ENCODE peak calls at places on chromosomes 1 and 21, in four cellular contexts. One of them, this sample, is unnamed.
A peak's percentile ranks its signal among the peaks of the same experiment; 100 is the strongest.

GRCh38 chr1:201324821-201325677 is 41.7 kb downstream of the PKP1 start:
- DNase-seq in GM23338: no peak
- DNase-seq in A549: no peak
- DNase-seq in HepG2: no peak
- DNase-seq in this sample: no peak

GRCh38 chr1:89065077-89065868 is at the start of gene GBP1:
- DNase-seq in GM23338: no peak
- DNase-seq in A549: no peak
- DNase-seq in HepG2: peak; percentile 22
- DNase-seq in this sample: no peak

GRCh38 chr1:5835179-5835562 is 157.1 kb downstream of the NPHP4 start:
- DNase-seq in GM23338: no peak
- DNase-seq in HepG2: no peak
- DNase-seq in A549: no peak
- DNase-seq in this sample: no peak

GRCh38 chr1:167679714-167680113 is 42.1 kb upstream of the MPZL1 start:
- DNase-seq in GM23338: no peak
- DNase-seq in HepG2: peak; percentile 65
- DNase-seq in A549: no peak
- DNase-seq in this sample: no peak

GRCh38 chr1:208183977-208184901 is 59.9 kb downstream of the PLXNA2 start:
- DNase-seq in GM23338: no peak
- DNase-seq in HepG2: peak; percentile 42
- DNase-seq in A549: peak; percentile 92
- DNase-seq in this sample: no peak

GRCh38 chr1:25821630-25822091 is 1.9 kb downstream of the MTFR1L start:
- DNase-seq in GM23338: no peak
- DNase-seq in HepG2: no peak
- DNase-seq in A549: no peak
- DNase-seq in this sample: no peak

GRCh38 chr1:232163533-232163932 is 466.4 kb downstream of the SIPA1L2 start:
- DNase-seq in HepG2: no peak
- DNase-seq in A549: no peak
- DNase-seq in GM23338: no peak
- DNase-seq in this sample: no peak

GRCh38 chr1:166925791-166926483 is 49.4 kb downstream of the ILDR2 start:
- DNase-seq in GM23338: peak; percentile 72
- DNase-seq in A549: no peak
- DNase-seq in HepG2: peak; percentile 10
- DNase-seq in this sample: no peak

GRCh38 chr1:156845055-156845952 is 13.6 kb downstream of the INSRR start:
- DNase-seq in A549: no peak
- DNase-seq in HepG2: no peak
- DNase-seq in GM23338: peak; percentile 62
- DNase-seq in this sample: no peak

GRCh38 chr1:182611787-182612186 is 7.6 kb upstream of the RGS16 start:
- DNase-seq in GM23338: peak; percentile 82
- DNase-seq in A549: no peak
- DNase-seq in HepG2: no peak
- DNase-seq in this sample: no peak

GRCh38 chr1:99808391-99809115 is 41.6 kb upstream of the AGL start:
- DNase-seq in GM23338: peak; percentile 94
- DNase-seq in A549: peak; percentile 32
- DNase-seq in HepG2: peak; percentile 81
- DNase-seq in this sample: peak; percentile 79

GRCh38 chr21:21029159-21029558 is 30.9 kb downstream of the NCAM2 start:
- DNase-seq in HepG2: no peak
- DNase-seq in A549: no peak
- DNase-seq in GM23338: peak; percentile 22
- DNase-seq in this sample: no peak

GRCh38 chr1:239858058-239858457 is 233.6 kb upstream of the FMN2 start:
- DNase-seq in A549: peak; percentile 7
- DNase-seq in GM23338: no peak
- DNase-seq in HepG2: no peak
- DNase-seq in this sample: no peak

GRCh38 chr1:66267211-66267940 is 266.6 kb upstream of the SGIP1 start:
- DNase-seq in HepG2: no peak
- DNase-seq in A549: no peak
- DNase-seq in GM23338: no peak
- DNase-seq in this sample: no peak

GRCh38 chr1:44249543-44249942 is 36.3 kb downstream of the DMAP1 start:
- DNase-seq in HepG2: no peak
- DNase-seq in GM23338: peak; percentile 38
- DNase-seq in A549: no peak
- DNase-seq in this sample: no peak

GRCh38 chr1:248757784-248758195 is 2.2 kb upstream of the LYPD8 start:
- DNase-seq in HepG2: peak; percentile 89
- DNase-seq in A549: no peak
- DNase-seq in GM23338: no peak
- DNase-seq in this sample: no peak

GRCh38 chr1:62941780-62942179 is 157.8 kb downstream of the ATG4C start:
- DNase-seq in A549: no peak
- DNase-seq in HepG2: no peak
- DNase-seq in GM23338: no peak
- DNase-seq in this sample: no peak

GRCh38 chr1:179808503-179808902 is 65.4 kb downstream of the FAM163A start:
- DNase-seq in HepG2: no peak
- DNase-seq in GM23338: no peak
- DNase-seq in A549: no peak
- DNase-seq in this sample: no peak

GRCh38 chr1:177281901-177282300 is 111.1 kb downstream of the BRINP2 start:
- DNase-seq in GM23338: peak; percentile 9
- DNase-seq in A549: no peak
- DNase-seq in HepG2: no peak
- DNase-seq in this sample: no peak

GRCh38 chr1:18913065-18913502 is 10.7 kb upstream of the ALDH4A1 start:
- DNase-seq in HepG2: peak; percentile 66
- DNase-seq in GM23338: peak; percentile 92
- DNase-seq in A549: peak; percentile 92
- DNase-seq in this sample: no peak
- H3K4me2 ChIP-seq in HepG2: no peak overlapping the region
- H3K4me2 ChIP-seq in GM23338: no peak overlapping the region
- H3K4me2 ChIP-seq in A549: peak overlapping the region; percentile 30
- H3K4me2 ChIP-seq in this sample: no peak overlapping the region

GRCh38 chr1:205947024-205947423 is 3.8 kb upstream of the SLC26A9 start:
- DNase-seq in GM23338: no peak
- DNase-seq in A549: no peak
- DNase-seq in HepG2: no peak
- DNase-seq in this sample: no peak

GRCh38 chr1:205942631-205943159 is 561 bp downstream of the SLC26A9 start:
- DNase-seq in GM23338: no peak
- DNase-seq in A549: no peak
- DNase-seq in HepG2: no peak
- DNase-seq in this sample: no peak

GRCh38 chr1:205943245-205943644 is at the start of gene SLC26A9:
- DNase-seq in A549: no peak
- DNase-seq in GM23338: no peak
- DNase-seq in HepG2: no peak
- DNase-seq in this sample: no peak

GRCh38 chr1:205948000-205948399 is 4.7 kb upstream of the SLC26A9 start:
- DNase-seq in GM23338: no peak
- DNase-seq in A549: no peak
- DNase-seq in HepG2: no peak
- DNase-seq in this sample: no peak

DNA sequence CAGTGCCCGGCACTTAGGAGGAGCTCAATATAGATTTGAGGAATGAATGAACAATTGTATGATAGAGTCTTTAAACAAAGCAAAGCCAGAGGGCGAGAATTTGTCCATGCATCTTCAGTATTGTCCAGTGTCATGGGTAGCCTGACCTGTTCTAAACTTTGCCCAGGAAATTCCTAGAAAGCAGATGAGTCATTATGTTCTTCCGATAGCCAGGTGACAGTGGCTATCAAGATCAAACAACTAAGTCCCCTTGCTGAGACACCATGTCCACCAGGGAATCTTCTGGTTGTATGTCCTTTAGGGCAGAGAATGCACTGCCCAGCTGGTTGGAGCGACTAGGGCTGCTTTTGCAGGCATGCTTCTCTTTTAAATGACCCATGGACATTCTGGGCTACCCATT is 1.8 kb upstream of the SLC26A9 start:
- DNase-seq in A549: no peak
- DNase-seq in GM23338: no peak
- DNase-seq in HepG2: peak; percentile 54
- DNase-seq in this sample: no peak
- TF ChIP-seq JUNB in A549: no peak
- TF ChIP-seq JUNB in GM23338: no peak
- TF ChIP-seq JUNB in HepG2: peak; percentile 66
- TF ChIP-seq JUNB in this sample: no peak

GRCh38 chr1:7932524-7933149 is 8.0 kb downstream of the TNFRSF9 start:
- DNase-seq in HepG2: no peak
- DNase-seq in A549: no peak
- DNase-seq in GM23338: peak; percentile 27
- DNase-seq in this sample: no peak

GRCh38 chr1:7929637-7930036 is 11.0 kb downstream of the TNFRSF9 start:
- DNase-seq in GM23338: no peak
- DNase-seq in HepG2: no peak
- DNase-seq in A549: no peak
- DNase-seq in this sample: no peak

GRCh38 chr1:7930547-7931445 is 9.8 kb downstream of the TNFRSF9 start:
- DNase-seq in HepG2: no peak
- DNase-seq in GM23338: no peak
- DNase-seq in A549: no peak
- DNase-seq in this sample: no peak

GRCh38 chr1:7931446-7931812 is 9.2 kb downstream of the TNFRSF9 start:
- DNase-seq in GM23338: no peak
- DNase-seq in HepG2: no peak
- DNase-seq in A549: no peak
- DNase-seq in this sample: no peak

GRCh38 chr1:7928247-7928646 is 12.4 kb downstream of the TNFRSF9 start:
- DNase-seq in GM23338: no peak
- DNase-seq in A549: no peak
- DNase-seq in HepG2: no peak
- DNase-seq in this sample: no peak
- H3K4me2 ChIP-seq in GM23338: no peak overlapping the region
- H3K4me2 ChIP-seq in A549: no peak overlapping the region
- H3K4me2 ChIP-seq in HepG2: no peak overlapping the region
- H3K4me2 ChIP-seq in this sample: no peak overlapping the region

DNA sequence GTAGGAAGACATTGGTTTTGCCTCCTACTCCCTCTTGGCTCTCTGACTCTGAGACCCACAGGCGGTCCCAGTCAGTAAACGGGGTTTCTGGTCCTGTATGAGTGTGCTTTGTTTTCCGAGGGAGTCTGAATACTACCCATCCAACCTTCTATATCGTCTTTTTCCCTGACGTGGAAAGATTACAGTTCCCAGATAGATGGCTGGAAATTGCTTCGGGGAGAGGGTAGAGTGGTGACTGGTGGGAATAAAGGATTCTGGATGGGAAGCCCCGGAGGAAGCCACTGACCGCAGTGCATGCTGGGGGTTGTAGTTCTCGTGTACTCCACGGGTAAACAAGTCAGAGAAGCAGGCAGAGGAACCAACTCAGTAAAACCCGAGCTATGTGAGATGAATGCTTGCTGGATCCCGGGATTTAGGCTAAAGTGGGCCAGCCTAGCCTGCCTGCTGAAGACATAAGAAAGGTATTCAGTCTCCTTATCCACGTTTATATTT is 66.2 kb upstream of the IRF2BP2 start:
- DNase-seq in HepG2: peak; percentile 52
- DNase-seq in GM23338: peak; percentile 91
- DNase-seq in A549: peak; percentile 86
- DNase-seq in this sample: no peak
- TF ChIP-seq JUNB in HepG2: no peak
- TF ChIP-seq JUNB in GM23338: no peak
- TF ChIP-seq JUNB in A549: no peak
- TF ChIP-seq JUNB in this sample: no peak

GRCh38 chr1:198151688-198152087 is 5.1 kb upstream of the NEK7 start:
- DNase-seq in A549: no peak
- DNase-seq in GM23338: no peak
- DNase-seq in HepG2: no peak
- DNase-seq in this sample: no peak
- H3K4me2 ChIP-seq in A549: peak overlapping the region; percentile 42
- H3K4me2 ChIP-seq in GM23338: no peak overlapping the region
- H3K4me2 ChIP-seq in HepG2: no peak overlapping the region
- H3K4me2 ChIP-seq in this sample: no peak overlapping the region

DNA sequence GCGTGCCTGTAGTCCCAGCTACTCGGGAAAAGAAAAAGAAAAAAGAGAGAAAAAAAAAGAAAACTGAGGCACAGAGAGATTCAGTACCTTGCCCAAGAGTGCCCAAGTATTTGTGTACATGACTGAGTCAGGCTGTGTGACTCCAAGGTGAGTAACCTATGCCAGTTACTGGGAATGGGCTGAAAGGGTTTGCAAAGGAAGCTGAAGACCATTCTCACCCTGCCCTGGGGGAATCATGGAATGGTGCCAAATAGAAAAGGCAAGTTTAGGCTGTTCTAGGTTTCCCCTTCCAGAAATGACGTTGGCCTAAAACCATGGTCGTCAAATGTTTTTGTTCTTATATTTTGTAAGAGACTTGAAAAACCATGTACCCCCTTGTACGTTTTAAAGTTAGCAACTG is 37.9 kb upstream of the LRIG2 start:
- DNase-seq in A549: no peak
- DNase-seq in GM23338: no peak
- DNase-seq in HepG2: no peak
- DNase-seq in this sample: no peak
- TF ChIP-seq JUNB in A549: no peak
- TF ChIP-seq JUNB in GM23338: no peak
- TF ChIP-seq JUNB in HepG2: no peak
- TF ChIP-seq JUNB in this sample: no peak

This sample was measured in GM12878.